ENCODE peak calls at places on chromosomes 13 and 19, in eight cellular contexts. One of them, this sample, is unnamed.

GRCh38 chr13:100139822-100140221 is 50.9 kb downstream of the PCCA start:
- DNase-seq in neuronal stem cell: no peak
- DNase-seq in mucosa of descending colon: no peak
- DNase-seq in heart left ventricle: no peak
- DNase-seq in cardiac muscle cell: no peak
- DNase-seq in left ventricle myocardium inferior: no peak
- DNase-seq in astrocyte: peak; percentile 53
- DNase-seq in H9: no peak
- DNase-seq in this sample: no peak

GRCh38 chr13:25971499-25972145 is 80.2 kb downstream of the SHISA2 start:
- DNase-seq in neuronal stem cell: no peak
- DNase-seq in mucosa of descending colon: no peak
- DNase-seq in heart left ventricle: no peak
- DNase-seq in cardiac muscle cell: no peak
- DNase-seq in left ventricle myocardium inferior: no peak
- DNase-seq in astrocyte: no peak
- DNase-seq in H9: no peak
- DNase-seq in this sample: no peak

GRCh38 chr13:112245959-112246358 is 130.2 kb upstream of the SPACA7 start:
- DNase-seq in neuronal stem cell: no peak
- DNase-seq in mucosa of descending colon: no peak
- DNase-seq in heart left ventricle: no peak
- DNase-seq in cardiac muscle cell: no peak
- DNase-seq in left ventricle myocardium inferior: no peak
- DNase-seq in astrocyte: no peak
- DNase-seq in H9: no peak
- DNase-seq in this sample: no peak

GRCh38 chr13:72782717-72783116 is 784 bp downstream of the PIBF1 start:
- DNase-seq in neuronal stem cell: no peak
- DNase-seq in mucosa of descending colon: peak; percentile 23
- DNase-seq in heart left ventricle: no peak
- DNase-seq in cardiac muscle cell: no peak
- DNase-seq in left ventricle myocardium inferior: no peak
- DNase-seq in astrocyte: peak; percentile 27
- DNase-seq in H9: no peak
- DNase-seq in this sample: no peak

GRCh38 chr19:14672043-14672872 is 2.4 kb downstream of the ADGRE3 start:
- DNase-seq in neuronal stem cell: no peak
- DNase-seq in mucosa of descending colon: no peak
- DNase-seq in heart left ventricle: no peak
- DNase-seq in cardiac muscle cell: no peak
- DNase-seq in left ventricle myocardium inferior: no peak
- DNase-seq in astrocyte: no peak
- DNase-seq in H9: no peak
- DNase-seq in this sample: no peak

GRCh38 chr19:18023596-18024212 is 15.7 kb downstream of the ARRDC2 start:
- DNase-seq in neuronal stem cell: no peak
- DNase-seq in mucosa of descending colon: peak; percentile 74
- DNase-seq in heart left ventricle: peak; percentile 95
- DNase-seq in cardiac muscle cell: no peak
- DNase-seq in left ventricle myocardium inferior: peak; percentile 92
- DNase-seq in astrocyte: no peak
- DNase-seq in H9: no peak
- DNase-seq in this sample: no peak

GRCh38 chr13:28145049-28145448 is 6.7 kb downstream of the PAN3 start:
- DNase-seq in neuronal stem cell: no peak
- DNase-seq in mucosa of descending colon: no peak
- DNase-seq in heart left ventricle: no peak
- DNase-seq in cardiac muscle cell: no peak
- DNase-seq in left ventricle myocardium inferior: no peak
- DNase-seq in astrocyte: no peak
- DNase-seq in H9: no peak
- DNase-seq in this sample: no peak

GRCh38 chr13:32330438-32330837 is 15.1 kb downstream of the BRCA2 start:
- DNase-seq in neuronal stem cell: no peak
- DNase-seq in mucosa of descending colon: no peak
- DNase-seq in heart left ventricle: no peak
- DNase-seq in cardiac muscle cell: no peak
- DNase-seq in left ventricle myocardium inferior: no peak
- DNase-seq in astrocyte: peak; percentile 29
- DNase-seq in H9: no peak
- DNase-seq in this sample: peak; percentile 82

GRCh38 chr13:114019367-114019766 is 45.5 kb upstream of the C13orf46 start:
- DNase-seq in neuronal stem cell: no peak
- DNase-seq in mucosa of descending colon: no peak
- DNase-seq in heart left ventricle: no peak
- DNase-seq in cardiac muscle cell: no peak
- DNase-seq in left ventricle myocardium inferior: no peak
- DNase-seq in astrocyte: no peak
- DNase-seq in H9: peak; percentile 69
- DNase-seq in this sample: no peak

GRCh38 chr13:99119686-99120085 is 81.0 kb upstream of the UBAC2 start:
- DNase-seq in neuronal stem cell: no peak
- DNase-seq in mucosa of descending colon: no peak
- DNase-seq in heart left ventricle: no peak
- DNase-seq in cardiac muscle cell: no peak
- DNase-seq in left ventricle myocardium inferior: no peak
- DNase-seq in astrocyte: no peak
- DNase-seq in H9: no peak
- DNase-seq in this sample: no peak

GRCh38 chr19:56141416-56141992 is 417 bp downstream of the ZNF444 start:
- DNase-seq in neuronal stem cell: no peak
- DNase-seq in mucosa of descending colon: peak; percentile 53
- DNase-seq in heart left ventricle: peak; percentile 25
- DNase-seq in cardiac muscle cell: peak; percentile 21
- DNase-seq in left ventricle myocardium inferior: no peak
- DNase-seq in astrocyte: no peak
- DNase-seq in H9: no peak
- DNase-seq in this sample: no peak

GRCh38 chr13:29771247-29771646 is 79.2 kb downstream of the UBL3 start:
- DNase-seq in neuronal stem cell: peak; percentile 21
- DNase-seq in mucosa of descending colon: no peak
- DNase-seq in heart left ventricle: no peak
- DNase-seq in cardiac muscle cell: peak; percentile 8
- DNase-seq in left ventricle myocardium inferior: no peak
- DNase-seq in astrocyte: peak; percentile 14
- DNase-seq in H9: no peak
- DNase-seq in this sample: peak; percentile 20

GRCh38 chr19:30228726-30229523 is 143.3 kb upstream of the ZNF536 start:
- DNase-seq in neuronal stem cell: no peak
- DNase-seq in mucosa of descending colon: no peak
- DNase-seq in heart left ventricle: no peak
- DNase-seq in cardiac muscle cell: peak; percentile 47
- DNase-seq in left ventricle myocardium inferior: no peak
- DNase-seq in astrocyte: no peak
- DNase-seq in H9: no peak
- DNase-seq in this sample: no peak

GRCh38 chr19:30160996-30161655 is 211.1 kb upstream of the ZNF536 start:
- DNase-seq in neuronal stem cell: no peak
- DNase-seq in mucosa of descending colon: no peak
- DNase-seq in heart left ventricle: no peak
- DNase-seq in cardiac muscle cell: no peak
- DNase-seq in left ventricle myocardium inferior: no peak
- DNase-seq in astrocyte: no peak
- DNase-seq in H9: no peak
- DNase-seq in this sample: no peak

GRCh38 chr19:2793126-2793525 is 7.8 kb downstream of the THOP1 start:
- DNase-seq in neuronal stem cell: no peak
- DNase-seq in mucosa of descending colon: no peak
- DNase-seq in heart left ventricle: no peak
- DNase-seq in cardiac muscle cell: no peak
- DNase-seq in left ventricle myocardium inferior: no peak
- DNase-seq in astrocyte: no peak
- DNase-seq in H9: no peak
- DNase-seq in this sample: no peak

GRCh38 chr13:32911506-32911905 is 104.7 kb upstream of the KL start:
- DNase-seq in neuronal stem cell: peak; percentile 9
- DNase-seq in mucosa of descending colon: peak; percentile 20
- DNase-seq in heart left ventricle: no peak
- DNase-seq in cardiac muscle cell: peak; percentile 14
- DNase-seq in left ventricle myocardium inferior: no peak
- DNase-seq in astrocyte: no peak
- DNase-seq in H9: peak; percentile 70
- DNase-seq in this sample: peak; percentile 33

GRCh38 chr13:105804561-105805190 is 730.8 kb downstream of the EFNB2 start:
- DNase-seq in neuronal stem cell: no peak
- DNase-seq in mucosa of descending colon: no peak
- DNase-seq in heart left ventricle: no peak
- DNase-seq in cardiac muscle cell: no peak
- DNase-seq in left ventricle myocardium inferior: no peak
- DNase-seq in astrocyte: peak; percentile 76
- DNase-seq in H9: no peak
- DNase-seq in this sample: peak; percentile 18

GRCh38 chr13:20337894-20338551 is 105.9 kb upstream of the GJB6 start:
- DNase-seq in neuronal stem cell: no peak
- DNase-seq in mucosa of descending colon: no peak
- DNase-seq in heart left ventricle: no peak
- DNase-seq in cardiac muscle cell: no peak
- DNase-seq in left ventricle myocardium inferior: no peak
- DNase-seq in astrocyte: no peak
- DNase-seq in H9: no peak
- DNase-seq in this sample: no peak

DNA sequence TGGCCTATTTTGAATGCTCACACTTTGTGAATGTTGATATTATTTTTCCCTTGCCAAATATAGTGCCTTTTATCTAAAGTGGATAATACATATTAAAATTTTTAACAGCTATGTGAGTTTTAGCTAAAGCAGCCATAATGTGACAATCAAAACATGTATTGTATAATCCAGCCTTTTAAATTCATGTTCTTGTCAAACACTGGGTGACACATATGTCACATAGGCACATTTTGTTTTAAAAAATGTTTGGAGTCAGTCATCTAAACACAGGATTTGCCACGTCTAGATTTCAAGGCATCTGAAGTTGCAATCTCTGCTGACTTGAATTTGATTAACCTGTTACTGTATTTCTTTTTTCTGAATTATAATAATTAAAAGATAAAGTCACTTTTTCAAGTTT is 1256.5 kb downstream of the SLITRK1 start:
- DNase-seq in neuronal stem cell: no peak
- DNase-seq in mucosa of descending colon: no peak
- DNase-seq in heart left ventricle: no peak
- DNase-seq in cardiac muscle cell: no peak
- DNase-seq in left ventricle myocardium inferior: no peak
- DNase-seq in astrocyte: no peak
- DNase-seq in H9: no peak
- DNase-seq in this sample: no peak
- H3K4me1 ChIP-seq in neuronal stem cell: no peaks in the 10 kb centered on the region
- H3K4me1 ChIP-seq in mucosa of descending colon: no peaks in the 10 kb centered on the region
- H3K4me1 ChIP-seq in heart left ventricle: no peaks in the 10 kb centered on the region
- H3K4me1 ChIP-seq in cardiac muscle cell: no peaks in the 10 kb centered on the region
- H3K4me1 ChIP-seq in left ventricle myocardium inferior: no peaks in the 10 kb centered on the region
- H3K4me1 ChIP-seq in astrocyte: no peaks in the 10 kb centered on the region
- H3K4me1 ChIP-seq in H9: no peaks in the 10 kb centered on the region
- H3K4me1 ChIP-seq in this sample: peaks cover 3% of the 10 kb centered on the region

GRCh38 chr13:41179593-41180250 is 14.6 kb downstream of the KBTBD7 start:
- DNase-seq in neuronal stem cell: no peak
- DNase-seq in mucosa of descending colon: no peak
- DNase-seq in heart left ventricle: no peak
- DNase-seq in cardiac muscle cell: no peak
- DNase-seq in left ventricle myocardium inferior: no peak
- DNase-seq in astrocyte: peak; percentile 42
- DNase-seq in H9: no peak
- DNase-seq in this sample: peak; percentile 87
- H3K4me1 ChIP-seq in neuronal stem cell: no peaks in the 10 kb centered on the region
- H3K4me1 ChIP-seq in mucosa of descending colon: peaks cover 2% of the 10 kb centered on the region
- H3K4me1 ChIP-seq in heart left ventricle: no peaks in the 10 kb centered on the region
- H3K4me1 ChIP-seq in cardiac muscle cell: no peaks in the 10 kb centered on the region
- H3K4me1 ChIP-seq in left ventricle myocardium inferior: no peaks in the 10 kb centered on the region
- H3K4me1 ChIP-seq in astrocyte: no peaks in the 10 kb centered on the region
- H3K4me1 ChIP-seq in H9: no peaks in the 10 kb centered on the region
- H3K4me1 ChIP-seq in this sample: peaks cover 12% of the 10 kb centered on the region

DNA sequence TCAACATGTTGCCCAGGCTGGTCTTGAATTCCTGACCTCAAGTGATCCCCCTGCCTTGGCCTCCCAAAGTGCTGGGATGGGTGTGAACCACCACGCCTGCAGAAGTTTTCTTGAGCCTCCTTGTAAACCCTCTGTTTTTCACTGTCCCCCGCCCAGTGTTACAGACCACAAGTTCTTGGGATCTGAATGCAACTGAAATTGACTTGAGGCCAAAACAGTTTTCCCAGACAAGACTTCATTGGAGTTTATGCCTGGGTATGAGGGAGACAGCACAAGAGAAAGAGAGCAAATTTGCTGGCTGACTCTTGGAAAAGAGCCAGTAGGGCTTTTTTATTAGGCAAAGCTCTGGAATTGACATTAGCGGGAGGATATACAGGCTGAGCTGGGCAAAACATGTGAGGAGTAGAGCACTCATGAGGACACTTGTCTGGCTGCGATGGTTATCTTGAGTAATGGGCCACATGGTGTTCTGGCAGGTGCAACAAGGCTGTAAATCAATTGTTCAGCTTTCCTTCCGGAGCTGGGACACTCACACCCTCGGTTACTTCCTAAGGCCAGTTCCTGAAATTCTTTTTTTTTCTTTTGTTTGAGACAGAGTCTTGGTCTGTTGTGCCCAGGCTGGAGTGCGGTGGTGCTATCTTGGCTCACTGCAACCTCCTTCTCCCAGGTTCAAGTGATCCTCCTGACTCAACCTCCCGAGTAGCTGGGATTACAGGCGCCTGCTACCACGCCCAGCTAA is 12.7 kb upstream of the HNRNPL start:
- DNase-seq in neuronal stem cell: no peak
- DNase-seq in mucosa of descending colon: peak; percentile 48
- DNase-seq in heart left ventricle: peak; percentile 30
- DNase-seq in cardiac muscle cell: no peak
- DNase-seq in left ventricle myocardium inferior: no peak
- DNase-seq in astrocyte: no peak
- DNase-seq in H9: no peak
- DNase-seq in this sample: no peak
- H3K4me1 ChIP-seq in neuronal stem cell: peaks cover 2% of the 10 kb centered on the region
- H3K4me1 ChIP-seq in mucosa of descending colon: peaks cover 31% of the 10 kb centered on the region
- H3K4me1 ChIP-seq in heart left ventricle: peaks cover 23% of the 10 kb centered on the region
- H3K4me1 ChIP-seq in cardiac muscle cell: peaks cover 19% of the 10 kb centered on the region
- H3K4me1 ChIP-seq in left ventricle myocardium inferior: peaks cover 30% of the 10 kb centered on the region
- H3K4me1 ChIP-seq in astrocyte: peaks cover 5% of the 10 kb centered on the region
- H3K4me1 ChIP-seq in H9: no peaks in the 10 kb centered on the region
- H3K4me1 ChIP-seq in this sample: no peaks in the 10 kb centered on the region

GRCh38 chr19:4371209-4371897 is 28.0 kb downstream of the MPND start:
- DNase-seq in neuronal stem cell: no peak
- DNase-seq in mucosa of descending colon: no peak
- DNase-seq in heart left ventricle: no peak
- DNase-seq in cardiac muscle cell: no peak
- DNase-seq in left ventricle myocardium inferior: no peak
- DNase-seq in astrocyte: no peak
- DNase-seq in H9: no peak
- DNase-seq in this sample: no peak

GRCh38 chr19:4371898-4372629 is 28.3 kb downstream of the SH3GL1 start:
- DNase-seq in neuronal stem cell: no peak
- DNase-seq in mucosa of descending colon: no peak
- DNase-seq in heart left ventricle: no peak
- DNase-seq in cardiac muscle cell: no peak
- DNase-seq in left ventricle myocardium inferior: no peak
- DNase-seq in astrocyte: no peak
- DNase-seq in H9: no peak
- DNase-seq in this sample: no peak

GRCh38 chr19:4373601-4374441 is 26.5 kb downstream of the SH3GL1 start:
- DNase-seq in neuronal stem cell: no peak
- DNase-seq in mucosa of descending colon: no peak
- DNase-seq in heart left ventricle: peak; percentile 56
- DNase-seq in cardiac muscle cell: no peak
- DNase-seq in left ventricle myocardium inferior: peak; percentile 55
- DNase-seq in astrocyte: no peak
- DNase-seq in H9: no peak
- DNase-seq in this sample: no peak

GRCh38 chr19:4374451-4375163 is 25.7 kb downstream of the SH3GL1 start:
- DNase-seq in neuronal stem cell: no peak
- DNase-seq in mucosa of descending colon: peak; percentile 46
- DNase-seq in heart left ventricle: peak; percentile 55
- DNase-seq in cardiac muscle cell: no peak
- DNase-seq in left ventricle myocardium inferior: peak; percentile 78
- DNase-seq in astrocyte: peak; percentile 77
- DNase-seq in H9: peak; percentile 59
- DNase-seq in this sample: no peak

GRCh38 chr19:4372630-4373367 is 27.5 kb downstream of the SH3GL1 start:
- DNase-seq in neuronal stem cell: no peak
- DNase-seq in mucosa of descending colon: no peak
- DNase-seq in heart left ventricle: no peak
- DNase-seq in cardiac muscle cell: no peak
- DNase-seq in left ventricle myocardium inferior: no peak
- DNase-seq in astrocyte: no peak
- DNase-seq in H9: no peak
- DNase-seq in this sample: no peak
- H3K4me1 ChIP-seq in neuronal stem cell: peaks cover 35% of the 10 kb centered on the region
- H3K4me1 ChIP-seq in mucosa of descending colon: peaks cover 68% of the 10 kb centered on the region
- H3K4me1 ChIP-seq in heart left ventricle: peaks cover 81% of the 10 kb centered on the region
- H3K4me1 ChIP-seq in cardiac muscle cell: peaks cover 31% of the 10 kb centered on the region
- H3K4me1 ChIP-seq in left ventricle myocardium inferior: peaks cover 100% of the 10 kb centered on the region
- H3K4me1 ChIP-seq in astrocyte: peaks cover 67% of the 10 kb centered on the region
- H3K4me1 ChIP-seq in H9: peaks cover 8% of the 10 kb centered on the region
- H3K4me1 ChIP-seq in this sample: peaks cover 39% of the 10 kb centered on the region

This sample was measured in foreskin keratinocyte.